ENCODE peak calls at places on chromosomes 16 and 17, in nine cellular contexts. Q is activated CD4-positive, alpha-beta T cell treated with anti-CD3 and anti-CD28 coated beads for 24 hours; O is NCI-H2081; V is ACHN; J is activated gamma-delta T cell; M is GM12878; E is ascending aorta; Y is activated CD8-positive, alpha-beta memory T cell treated with anti-CD3 and anti-CD28 coated beads for 24 hours; R is posterior cingulate gyrus. F is an unnamed sample.

GRCh38 chr17:62705116-62705515 is 77.6 kb downstream of the MRC2 start:
- DNase-seq in Q (no peak), J (no peak), Y (no peak), V (no peak), M (no peak), E (no peak), R (no peak), O (no peak), F (no peak)

GRCh38 chr17:38456031-38456815 is 28.0 kb downstream of the ARHGAP23 start:
- DNase-seq in E (no peak), Q (no peak), R (no peak), O (no peak), M (no peak), J (no peak), V (peak; percentile 28), Y (no peak), F (no peak)

GRCh38 chr17:82402865-82403264 is 15.3 kb upstream of the HEXD start:
- DNase-seq in M (peak; percentile 45), J (no peak), V (peak; percentile 84), O (no peak), R (no peak), E (no peak), Q (no peak), Y (no peak), F (no peak)

GRCh38 chr17:9811086-9811485 is 10.8 kb downstream of the GSG1L2 start:
- DNase-seq in Q (no peak), O (no peak), R (no peak), M (no peak), J (no peak), Y (no peak), E (no peak), V (no peak), F (no peak)

GRCh38 chr17:37092041-37092440 is 143.3 kb downstream of the AATF start:
- DNase-seq in R (no peak), V (peak; percentile 74), J (no peak), O (no peak), Q (no peak), E (no peak), M (no peak), Y (peak; percentile 26), F (no peak)

GRCh38 chr16:81486555-81487061 is 42.0 kb downstream of the CMIP start:
- DNase-seq in O (no peak), Y (no peak), E (no peak), Q (no peak), M (no peak), R (no peak), V (no peak), J (no peak), F (peak; percentile 56)

GRCh38 chr17:2084766-2085647 is 30.1 kb downstream of the HIC1 start:
- DNase-seq in O (no peak), M (no peak), V (no peak), E (no peak), J (no peak), Y (no peak), R (no peak), Q (no peak), F (peak; percentile 71)

GRCh38 chr17:48600244-48601098 is 4.3 kb downstream of the HOXB6 start:
- DNase-seq in O (no peak), Y (no peak), M (no peak), J (no peak), E (no peak), V (no peak), R (no peak), Q (no peak), F (no peak)

GRCh38 chr17:35728551-35728950 is 2.9 kb upstream of the RASL10B start:
- DNase-seq in M (no peak), R (no peak), Q (no peak), Y (no peak), O (no peak), E (no peak), J (no peak), V (no peak), F (no peak)

GRCh38 chr17:37787055-37787720 is 42.3 kb upstream of the HNF1B start:
- DNase-seq in M (no peak), Y (no peak), V (peak; percentile 99), E (no peak), Q (no peak), J (no peak), O (no peak), R (no peak), F (no peak)

GRCh38 chr17:6070895-6071511 is 824 bp downstream of the WSCD1 start:
- DNase-seq in Q (no peak), M (no peak), V (peak; percentile 44), Y (no peak), J (no peak), E (no peak), O (peak; percentile 16), R (peak; percentile 55), F (no peak)

GRCh38 chr16:66474750-66475199 is 47.7 kb downstream of the BEAN1 start:
- DNase-seq in M (peak; percentile 9), O (no peak), E (no peak), J (no peak), Y (peak; percentile 69), V (no peak), Q (peak; percentile 26), R (no peak), F (no peak)

GRCh38 chr17:49890852-49891251 is 43.0 kb upstream of the TAC4 start:
- DNase-seq in O (no peak), V (no peak), J (no peak), R (no peak), E (no peak), Q (no peak), Y (no peak), M (no peak), F (no peak)

GRCh38 chr16:48507346-48507745 is 102.6 kb downstream of the N4BP1 start:
- DNase-seq in M (no peak), Q (no peak), V (no peak), R (no peak), J (no peak), O (no peak), E (no peak), Y (no peak), F (no peak)

GRCh38 chr17:66748578-66748977 is 86.3 kb upstream of the CACNG5 start:
- DNase-seq in Y (no peak), V (no peak), E (no peak), O (no peak), M (no peak), J (no peak), R (no peak), Q (no peak), F (no peak)

GRCh38 chr16:56679813-56680212 is 2.5 kb upstream of the MT1X start:
- DNase-seq in M (no peak), V (no peak), O (no peak), R (no peak), J (no peak), Y (no peak), Q (no peak), E (no peak), F (no peak)

GRCh38 chr16:64278196-64278595 is 843.7 kb downstream of the CDH11 start:
- DNase-seq in Y (no peak), J (no peak), Q (no peak), O (no peak), E (no peak), M (no peak), R (no peak), V (no peak), F (no peak)

GRCh38 chr17:17950347-17950746 is 21.9 kb downstream of the TOM1L2 start:
- DNase-seq in R (no peak), Q (no peak), M (no peak), J (no peak), E (no peak), O (no peak), Y (no peak), V (no peak), F (no peak)

GRCh38 chr16:8493885-8494487 is 96.3 kb downstream of the TMEM114 start:
- DNase-seq in V (no peak), E (no peak), Q (no peak), M (no peak), J (no peak), Y (no peak), R (no peak), O (no peak), F (no peak)

GRCh38 chr17:58786586-58787295 is 31.1 kb downstream of the PPM1E start:
- DNase-seq in Y (no peak), M (no peak), Q (no peak), V (peak; percentile 61), O (no peak), R (no peak), E (no peak), J (no peak), F (no peak)

GRCh38 chr16:56221995-56222394 is 30.7 kb downstream of the GNAO1 start:
- DNase-seq in V (no peak), O (no peak), E (no peak), Y (no peak), Q (no peak), J (no peak), M (no peak), R (no peak), F (no peak)

GRCh38 chr16:84768798-84769177 is 51.0 kb upstream of the CRISPLD2 start:
- DNase-seq in Y (no peak), O (no peak), V (no peak), R (no peak), M (no peak), E (no peak), J (no peak), Q (no peak), F (peak; percentile 1)

GRCh38 chr16:78428193-78428592 is 328.7 kb downstream of the WWOX start:
- DNase-seq in V (no peak), Y (no peak), Q (no peak), E (no peak), O (no peak), M (no peak), J (no peak), R (no peak), F (no peak)

GRCh38 chr17:31554930-31555329 is 163.5 kb downstream of the RAB11FIP4 start:
- DNase-seq in J (no peak), E (no peak), V (no peak), M (no peak), R (no peak), Y (no peak), Q (no peak), O (no peak), F (no peak)

F was measured in lower leg skin.